ENCODE peak calls at places on chromosomes 16 and 17, in ten cellular contexts. N, O, Y, A, B, K, U, H, I and P are unnamed samples.

GRCh38 chr17:41537990-41538389 is 9.9 kb upstream of the KRT19 start:
- DNase-seq in N (peak; percentile 39), O (no peak), Y (no peak), A (peak; percentile 55), B (no peak), K (no peak), U (no peak), H (no peak), I (peak; percentile 44), P (peak; percentile 41)

GRCh38 chr16:72073831-72074230 is 10.8 kb downstream of the HPR start:
- DNase-seq in N (peak; percentile 83), O (no peak), Y (no peak), A (peak; percentile 25), B (no peak), K (peak; percentile 1), U (no peak), H (no peak), I (no peak), P (no peak)

GRCh38 chr17:7912927-7913524 is 3.1 kb downstream of the RNF227 start:
- DNase-seq in N (peak; percentile 89), O (peak; percentile 93), Y (peak; percentile 80), A (peak; percentile 86), B (no peak), K (peak; percentile 73), U (no peak), H (peak; percentile 88), I (peak; percentile 89), P (peak; percentile 83)

GRCh38 chr16:52553322-52553721 is 6.4 kb upstream of the TOX3 start:
- DNase-seq in N (no peak), O (no peak), Y (no peak), A (no peak), B (no peak), K (no peak), U (no peak), H (no peak), I (no peak), P (no peak)

GRCh38 chr16:35431829-35432663 is 1972.6 kb downstream of the TP53TG3F start:
- DNase-seq in N (no peak), O (peak; percentile 8), Y (peak; percentile 10), A (no peak), B (no peak), K (no peak), U (no peak), H (no peak), I (no peak), P (no peak)

GRCh38 chr17:2875608-2876007 is 79.4 kb downstream of the RAP1GAP2 start:
- DNase-seq in N (no peak), O (no peak), Y (no peak), A (no peak), B (no peak), K (no peak), U (no peak), H (no peak), I (no peak), P (no peak)

GRCh38 chr16:11470676-11471415 is 115.9 kb downstream of the LITAF start:
- DNase-seq in N (peak; percentile 12), O (no peak), Y (peak; percentile 48), A (peak; percentile 3), B (no peak), K (no peak), U (no peak), H (no peak), I (peak; percentile 28), P (no peak)

GRCh38 chr17:38910325-38910724 is 15.1 kb upstream of the LASP1NB start:
- DNase-seq in N (no peak), O (no peak), Y (no peak), A (no peak), B (peak; percentile 45), K (no peak), U (peak; percentile 5), H (no peak), I (no peak), P (no peak)

GRCh38 chr17:71409712-71410111 is 711.1 kb upstream of the SOX9 start:
- DNase-seq in N (peak; percentile 39), O (peak; percentile 41), Y (peak; percentile 91), A (peak; percentile 53), B (no peak), K (peak; percentile 59), U (no peak), H (no peak), I (peak; percentile 79), P (peak; percentile 88)

GRCh38 chr17:35084987-35085386 is 21.5 kb upstream of the RFFL start:
- DNase-seq in N (peak; percentile 51), O (peak; percentile 90), Y (peak; percentile 73), A (peak; percentile 25), B (no peak), K (peak; percentile 55), U (no peak), H (no peak), I (peak; percentile 74), P (peak; percentile 33)

GRCh38 chr16:75810342-75810741 is 84.1 kb upstream of the CPHXL start:
- DNase-seq in N (no peak), O (no peak), Y (no peak), A (no peak), B (no peak), K (no peak), U (no peak), H (no peak), I (no peak), P (no peak)

GRCh38 chr17:3893003-3893719 is at the start of gene CAMKK1:
- DNase-seq in N (peak; percentile 68), O (peak; percentile 86), Y (peak; percentile 95), A (peak; percentile 81), B (peak; percentile 94), K (peak; percentile 75), U (peak; percentile 93), H (peak; percentile 91), I (peak; percentile 74), P (peak; percentile 74)

GRCh38 chr17:3894927-3895343 is 2.1 kb upstream of the CAMKK1 start:
- DNase-seq in N (peak; percentile 63), O (peak; percentile 52), Y (peak; percentile 32), A (peak; percentile 76), B (no peak), K (no peak), U (no peak), H (no peak), I (peak; percentile 41), P (no peak)

GRCh38 chr17:3894188-3894587 is 1.3 kb upstream of the CAMKK1 start:
- DNase-seq in N (no peak), O (no peak), Y (no peak), A (no peak), B (no peak), K (no peak), U (no peak), H (no peak), I (no peak), P (no peak)

GRCh38 chr17:3892095-3892998 is 506 bp downstream of the CAMKK1 start:
- DNase-seq in N (peak; percentile 68), O (peak; percentile 88), Y (peak; percentile 86), A (peak; percentile 76), B (peak; percentile 89), K (peak; percentile 54), U (peak; percentile 84), H (peak; percentile 86), I (peak; percentile 66), P (peak; percentile 67)

DNA sequence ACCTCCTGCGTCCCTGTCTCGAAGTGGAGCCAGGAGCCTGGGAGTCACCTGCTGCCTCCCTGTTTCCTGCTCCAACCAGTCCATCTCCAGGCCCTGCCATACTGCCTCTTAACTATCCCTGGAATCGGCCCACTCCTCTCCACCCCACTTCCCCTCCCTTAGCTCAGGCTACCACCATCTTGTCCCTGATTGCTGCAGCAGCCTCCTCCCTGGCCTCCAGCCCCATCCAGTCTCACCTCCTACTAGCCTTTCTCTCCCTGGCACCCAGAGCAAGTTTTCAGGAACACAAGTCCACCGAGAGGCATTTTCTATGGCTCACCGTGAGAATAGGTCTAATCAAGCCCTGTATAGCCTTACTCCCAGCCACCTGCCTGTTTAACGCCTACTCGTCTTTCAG is 865 bp upstream of the CAMKK1 start:
- DNase-seq in N (no peak), O (no peak), Y (no peak), A (no peak), B (no peak), K (no peak), U (no peak), H (no peak), I (no peak), P (no peak)
- H3K4me3 ChIP-seq in N (no peak overlapping the region), O (peak overlapping the region; percentile 79), Y (peak overlapping the region; percentile 66), A (peak overlapping the region; percentile 51), B (peak overlapping the region; percentile 76), K (no peak overlapping the region), U (peak overlapping the region; percentile 80), H (peak overlapping the region; percentile 41), I (no peak overlapping the region), P (no peak overlapping the region)

GRCh38 chr16:30141750-30142149 is 18.7 kb upstream of the MAPK3 start:
- DNase-seq in N (no peak), O (no peak), Y (no peak), A (no peak), B (no peak), K (no peak), U (no peak), H (no peak), I (no peak), P (no peak)

GRCh38 chr16:30144017-30144416 is 21.0 kb upstream of the MAPK3 start:
- DNase-seq in N (no peak), O (no peak), Y (no peak), A (no peak), B (no peak), K (no peak), U (no peak), H (no peak), I (no peak), P (no peak)

GRCh38 chr16:30144917-30145316 is 21.9 kb upstream of the MAPK3 start:
- DNase-seq in N (no peak), O (no peak), Y (no peak), A (no peak), B (no peak), K (no peak), U (no peak), H (no peak), I (no peak), P (no peak)

GRCh38 chr16:30143347-30143702 is 20.3 kb upstream of the MAPK3 start:
- DNase-seq in N (no peak), O (no peak), Y (no peak), A (no peak), B (no peak), K (no peak), U (no peak), H (no peak), I (no peak), P (no peak)

GRCh38 chr16:30142672-30143346 is 19.8 kb upstream of the MAPK3 start:
- DNase-seq in N (no peak), O (peak; percentile 39), Y (peak; percentile 5), A (no peak), B (no peak), K (no peak), U (no peak), H (peak; percentile 30), I (no peak), P (no peak)
- H3K4me3 ChIP-seq in N (no peak overlapping the region), O (no peak overlapping the region), Y (no peak overlapping the region), A (no peak overlapping the region), B (no peak overlapping the region), K (no peak overlapping the region), U (no peak overlapping the region), H (no peak overlapping the region), I (no peak overlapping the region), P (no peak overlapping the region)

GRCh38 chr16:13189250-13189649 is 287.9 kb downstream of the SHISA9 start:
- DNase-seq in N (no peak), O (no peak), Y (no peak), A (no peak), B (no peak), K (no peak), U (no peak), H (no peak), I (no peak), P (no peak)
- H3K4me3 ChIP-seq in N (no peak overlapping the region), O (no peak overlapping the region), Y (no peak overlapping the region), A (no peak overlapping the region), B (no peak overlapping the region), K (no peak overlapping the region), U (no peak overlapping the region), H (no peak overlapping the region), I (no peak overlapping the region), P (no peak overlapping the region)

GRCh38 chr17:81518113-81518784 is 5.7 kb upstream of the ACTG1 start:
- DNase-seq in N (no peak), O (no peak), Y (peak; percentile 52), A (no peak), B (no peak), K (no peak), U (peak; percentile 12), H (no peak), I (no peak), P (peak; percentile 28)
- H3K4me3 ChIP-seq in N (peak overlapping the region; percentile 56), O (peak overlapping the region; percentile 66), Y (peak overlapping the region; percentile 87), A (peak overlapping the region; percentile 24), B (peak overlapping the region; percentile 70), K (peak overlapping the region; percentile 22), U (peak overlapping the region; percentile 63), H (no peak overlapping the region), I (peak overlapping the region; percentile 40), P (peak overlapping the region; percentile 47)